ENCODE peak calls at places on chromosomes 13 and 19, in four cellular contexts. I is body of pancreas, H is ovary, Z is Peyer's patch. Q is an unnamed sample.

GRCh38 chr19:35318679-35319448 is 10.1 kb upstream of the CD22 start:
- DNase-seq in I (peak), H (peak), Z (no peak), Q (no peak)

GRCh38 chr19:45217193-45217956 is 27.8 kb downstream of the EXOC3L2 start:
- DNase-seq in I (no peak), H (no peak), Z (no peak), Q (no peak)

GRCh38 chr13:50894042-50894441 is 15.5 kb upstream of the RNASEH2B start:
- DNase-seq in I (no peak), H (no peak), Z (no peak), Q (no peak)

GRCh38 chr13:98206946-98207345 is 29.9 kb upstream of the RNF113B start:
- DNase-seq in I (no peak), H (no peak), Z (no peak), Q (no peak)

GRCh38 chr13:107025991-107026390 is 458.1 kb upstream of the ARGLU1 start:
- DNase-seq in I (peak), H (no peak), Z (no peak), Q (no peak)

GRCh38 chr19:5128932-5129389 is 160.0 kb downstream of the KDM4B start:
- DNase-seq in I (peak), H (peak), Z (no peak), Q (no peak)

GRCh38 chr19:11195169-11195568 is 2.2 kb downstream of the KANK2 start:
- DNase-seq in I (no peak), H (peak), Z (no peak), Q (no peak)

GRCh38 chr19:556611-557382 is 12.9 kb downstream of the GZMM start:
- DNase-seq in I (no peak), H (no peak), Z (no peak), Q (no peak)

GRCh38 chr19:53424968-53425597 is 6.7 kb upstream of the ZNF761 start:
- DNase-seq in I (peak), H (peak), Z (peak), Q (peak)

GRCh38 chr13:109144693-109145437 is 515.5 kb downstream of the MYO16 start:
- DNase-seq in I (no peak), H (no peak), Z (no peak), Q (no peak)

GRCh38 chr13:109720758-109721184 is 65.6 kb downstream of the IRS2 start:
- DNase-seq in I (no peak), H (no peak), Z (no peak), Q (no peak)

GRCh38 chr13:39144941-39145533 is 106.8 kb downstream of the NHLRC3 start:
- DNase-seq in I (peak), H (peak), Z (no peak), Q (peak)

GRCh38 chr19:46756544-46756888 is 10.3 kb upstream of the STRN4 start:
- DNase-seq in I (no peak), H (no peak), Z (no peak), Q (peak)

GRCh38 chr19:49130325-49130724 is 11.0 kb downstream of the PPFIA3 start:
- DNase-seq in I (no peak), H (no peak), Z (no peak), Q (no peak)

DNA sequence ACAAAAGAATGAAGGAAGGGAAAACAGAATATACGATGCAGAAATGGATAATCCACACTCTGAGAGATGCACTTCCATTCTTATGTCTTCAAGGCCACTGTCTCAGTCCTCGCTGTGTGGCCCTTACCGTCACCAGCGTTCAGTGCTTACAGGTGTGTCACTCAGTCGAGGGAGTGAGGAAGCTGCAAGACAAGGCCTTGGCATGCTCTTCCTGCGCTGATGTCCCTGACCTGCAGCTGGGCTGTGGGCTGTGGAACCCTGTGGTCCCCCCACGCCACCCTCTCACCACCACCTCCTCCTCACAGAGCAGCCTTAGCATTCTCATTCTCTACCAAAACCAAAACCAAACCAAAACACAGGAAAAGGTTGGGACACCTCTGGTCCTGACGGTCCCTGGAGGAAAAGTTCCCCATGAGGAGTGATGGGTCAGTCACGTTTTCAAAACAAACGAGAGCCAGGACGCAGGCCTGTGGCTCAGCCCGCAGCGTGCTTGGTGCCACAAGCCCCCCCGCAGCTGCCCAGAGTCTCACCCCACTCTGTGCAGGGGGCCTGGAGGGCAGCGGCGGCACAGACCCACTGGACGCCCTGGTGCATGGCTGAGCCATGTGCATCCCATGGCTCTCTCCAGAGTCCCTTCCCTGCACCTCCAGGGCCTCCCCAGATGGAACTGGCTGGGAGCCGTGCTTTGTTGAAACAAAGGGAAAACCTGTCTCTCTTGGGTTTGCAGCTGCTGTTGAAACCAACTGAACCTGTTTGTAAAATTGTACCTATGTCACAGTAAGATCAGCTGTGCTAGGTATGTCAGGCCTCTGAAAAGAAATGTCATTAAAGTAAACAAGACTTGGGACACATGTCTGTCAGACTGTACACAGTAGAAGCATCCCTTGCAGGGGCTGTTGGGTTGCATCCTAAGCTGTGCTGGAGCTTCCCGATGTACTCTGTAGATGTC is 48.3 kb upstream of the GPR183 start:
- DNase-seq in I (no peak), H (no peak), Z (no peak), Q (no peak)
- H3K4me3 ChIP-seq in I (no peak), H (no peak), Z (peak), Q (no peak)

GRCh38 chr19:7182489-7182888 is 111.7 kb downstream of the INSR start:
- DNase-seq in I (no peak), H (no peak), Z (no peak), Q (no peak)
- H3K27ac ChIP-seq in I (no peak), H (peak), Z (peak), Q (peak)

GRCh38 chr19:55482967-55483671 is 1.9 kb upstream of the NAT14 start:
- DNase-seq in I (no peak), H (peak), Z (no peak), Q (no peak)
- TF ChIP-seq POLR2A in I (no peak), H (no peak), Z (no peak), Q (no peak)

GRCh38 chr19:15101479-15102082 is 5.6 kb upstream of the SYDE1 start:
- DNase-seq in I (no peak), H (no peak), Z (no peak), Q (no peak)
- H3K4me3 ChIP-seq in I (no peak), H (no peak), Z (no peak), Q (no peak)

Q was measured in right lobe of liver.